ENCODE peak calls at places on chromosome 20, in eight cellular contexts. O, S, V, Z, G, W, P and A are unnamed samples.

GRCh38 chr20:48738399-48739304 is 89.1 kb downstream of the PREX1 start:
- DNase-seq in O (no peak), S (no peak), V (no peak), Z (no peak), G (no peak), W (no peak), P (peak), A (no peak)

GRCh38 chr20:47019106-47019824 is 124.6 kb downstream of the EYA2 start:
- DNase-seq in O (peak), S (no peak), V (peak), Z (peak), G (no peak), W (peak), P (peak), A (no peak)

GRCh38 chr20:40956503-40956902 is 72.1 kb upstream of the TOP1 start:
- DNase-seq in O (no peak), S (no peak), V (no peak), Z (no peak), G (no peak), W (no peak), P (peak), A (no peak)

GRCh38 chr20:6583134-6583738 is 184.2 kb upstream of the BMP2 start:
- DNase-seq in O (peak), S (no peak), V (no peak), Z (peak), G (peak), W (peak), P (peak), A (no peak)

GRCh38 chr20:39660251-39660650 is 698.1 kb downstream of the DHX35 start:
- DNase-seq in O (no peak), S (no peak), V (no peak), Z (no peak), G (peak), W (no peak), P (no peak), A (no peak)

GRCh38 chr20:2299301-2299700 is 3.5 kb downstream of the TGM3 start:
- DNase-seq in O (no peak), S (no peak), V (no peak), Z (no peak), G (no peak), W (peak), P (no peak), A (no peak)

GRCh38 chr20:17648782-17649730 is 33.0 kb downstream of the RRBP1 start:
- DNase-seq in O (no peak), S (peak), V (peak), Z (peak), G (no peak), W (no peak), P (peak), A (no peak)

GRCh38 chr20:16952965-16953364 is 204.8 kb downstream of the OTOR start:
- DNase-seq in O (no peak), S (no peak), V (no peak), Z (no peak), G (no peak), W (no peak), P (no peak), A (no peak)

GRCh38 chr20:23096986-23097520 is 10.9 kb upstream of the CD93 start:
- DNase-seq in O (no peak), S (peak), V (no peak), Z (no peak), G (no peak), W (no peak), P (peak), A (no peak)

GRCh38 chr20:61585764-61586163 is 333.7 kb downstream of the CDH4 start:
- DNase-seq in O (no peak), S (no peak), V (no peak), Z (no peak), G (no peak), W (no peak), P (no peak), A (no peak)

GRCh38 chr20:64223526-64224067 is 32.0 kb upstream of the PCMTD2 start:
- DNase-seq in O (peak), S (no peak), V (no peak), Z (peak), G (no peak), W (no peak), P (no peak), A (no peak)

GRCh38 chr20:61325718-61326117 is 73.7 kb downstream of the CDH4 start:
- DNase-seq in O (no peak), S (no peak), V (no peak), Z (no peak), G (no peak), W (no peak), P (no peak), A (no peak)

DNA sequence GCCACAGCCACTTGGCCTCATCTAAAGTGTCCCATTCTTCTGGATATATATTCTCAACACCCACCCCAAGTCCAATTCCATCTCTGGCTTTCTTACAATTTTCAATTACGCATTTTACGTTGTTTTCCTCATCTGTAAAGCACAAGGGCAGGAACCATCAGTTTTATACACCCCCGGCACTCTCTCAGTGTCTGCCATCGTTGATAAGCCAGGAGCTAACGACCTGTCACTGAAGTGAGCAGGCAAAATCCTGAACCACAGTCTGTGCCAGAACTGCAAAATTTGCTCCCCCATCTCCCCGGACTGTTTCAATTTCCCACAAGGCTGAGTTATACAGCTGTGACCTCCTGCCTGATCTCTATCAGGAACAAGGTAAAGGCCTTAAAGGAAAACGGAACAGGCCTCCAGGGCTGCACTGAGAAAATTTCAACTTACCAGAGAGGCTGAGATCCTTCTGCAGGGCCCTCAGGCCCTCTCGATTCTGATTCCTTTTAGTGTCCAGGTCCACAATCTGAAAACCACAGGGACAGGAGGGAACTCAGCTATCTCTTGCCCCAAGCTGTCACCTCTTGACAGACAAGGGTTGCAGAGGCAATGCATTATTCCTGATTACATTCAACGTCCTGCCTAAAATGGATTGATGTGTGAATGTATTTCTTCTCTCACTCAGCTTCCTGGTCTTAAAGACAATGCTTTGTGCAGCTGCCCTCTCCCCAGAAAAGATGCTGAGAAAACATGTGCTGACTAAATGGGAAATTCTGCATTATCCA is 1.8 kb downstream of the PDRG1 start:
- DNase-seq in O (no peak), S (no peak), V (no peak), Z (no peak), G (no peak), W (no peak), P (no peak), A (no peak)
- H3K4me3 ChIP-seq in O (no peak), S (no peak), V (no peak), Z (peak), G (no peak), W (peak), P (peak), A (peak)

DNA sequence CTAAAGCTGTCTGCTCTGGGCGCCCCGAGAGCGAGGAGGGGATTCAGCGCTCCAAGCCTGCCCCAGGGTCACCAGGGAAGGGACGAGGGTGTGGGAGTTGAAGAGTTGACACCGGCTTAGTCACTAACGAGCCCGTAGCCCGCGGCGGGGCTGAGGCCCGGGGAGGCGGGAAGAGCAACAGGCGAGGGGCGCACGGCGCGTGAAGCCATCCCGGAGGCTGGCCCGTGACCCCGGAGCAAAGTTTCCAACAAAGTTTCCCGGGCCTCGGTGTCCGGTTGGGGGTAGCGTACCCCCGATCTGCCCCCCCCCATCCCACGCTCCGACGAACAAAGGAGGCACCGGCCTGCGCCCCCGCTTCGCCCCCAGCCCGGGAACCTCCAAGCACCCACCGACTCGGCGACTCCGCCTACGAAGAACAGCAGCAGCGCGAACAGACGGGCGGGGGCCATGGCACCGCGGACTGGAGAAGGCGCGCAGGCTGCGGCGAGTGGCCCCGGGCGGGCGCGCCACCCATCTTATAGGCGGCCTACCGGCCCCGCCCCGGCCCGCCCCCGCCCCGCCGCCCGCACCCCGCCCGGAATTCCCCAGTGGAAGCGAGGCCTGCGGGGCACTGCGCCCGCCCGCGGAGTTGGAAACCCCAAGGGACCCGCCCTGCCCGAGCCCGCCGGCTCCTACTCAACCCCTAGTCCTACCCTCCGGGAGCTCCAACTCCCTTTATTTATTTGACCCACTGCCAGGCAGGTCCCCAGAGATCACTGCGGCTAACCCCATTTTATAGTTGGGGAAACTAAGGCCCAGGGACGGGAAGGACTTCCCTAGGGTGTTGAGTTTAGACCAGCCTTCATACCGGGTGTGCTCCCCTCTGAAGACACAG is at the start of gene SDC4:
- DNase-seq in O (peak), S (peak), V (peak), Z (peak), G (no peak), W (peak), P (peak), A (no peak)
- H3K27ac ChIP-seq in O (peak), S (peak), V (peak), Z (no peak), G (peak), W (peak), P (peak), A (peak)

GRCh38 chr20:951384-952169 is 35.4 kb upstream of the ANGPT4 start:
- DNase-seq in O (no peak), S (peak), V (no peak), Z (no peak), G (no peak), W (no peak), P (no peak), A (no peak)

GRCh38 chr20:955656-956055 is 39.5 kb upstream of the ANGPT4 start:
- DNase-seq in O (no peak), S (no peak), V (no peak), Z (no peak), G (no peak), W (no peak), P (no peak), A (no peak)

GRCh38 chr20:955111-955510 is 39.0 kb upstream of the ANGPT4 start:
- DNase-seq in O (no peak), S (no peak), V (no peak), Z (no peak), G (no peak), W (no peak), P (peak), A (no peak)

GRCh38 chr20:952196-952795 is 36.2 kb upstream of the ANGPT4 start:
- DNase-seq in O (no peak), S (peak), V (no peak), Z (no peak), G (no peak), W (no peak), P (no peak), A (no peak)

DNA sequence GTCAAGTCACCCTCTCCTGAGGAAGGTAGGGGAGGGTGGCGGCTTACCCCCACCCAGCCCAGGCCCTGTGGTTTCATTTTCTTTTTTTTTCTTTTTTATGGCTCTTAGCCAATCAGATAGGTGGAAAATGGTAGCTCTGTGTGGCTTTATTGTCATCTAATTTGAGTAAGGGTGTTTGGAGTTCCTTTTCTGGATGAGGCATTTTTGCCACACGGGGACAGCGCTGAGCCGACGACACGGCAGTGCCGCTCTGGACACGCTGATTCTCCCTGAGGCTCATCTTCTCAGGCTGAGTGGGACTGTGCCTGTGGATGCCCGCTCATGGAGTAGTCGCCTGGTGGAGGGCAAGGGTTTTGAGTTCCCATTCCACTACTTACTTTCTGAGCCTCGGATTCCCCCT is 37.6 kb upstream of the ANGPT4 start:
- DNase-seq in O (no peak), S (peak), V (no peak), Z (peak), G (no peak), W (no peak), P (peak), A (no peak)
- TF ChIP-seq CTCF in O (peak), S (no peak), V (no peak), Z (peak), G (peak), W (peak), P (no peak), A (no peak)

GRCh38 chr20:9422335-9422734 is 92.1 kb upstream of the LAMP5 start:
- DNase-seq in O (peak), S (no peak), V (no peak), Z (no peak), G (no peak), W (no peak), P (no peak), A (no peak)

GRCh38 chr20:9427430-9427829 is 87.0 kb upstream of the LAMP5 start:
- DNase-seq in O (no peak), S (no peak), V (no peak), Z (no peak), G (no peak), W (no peak), P (no peak), A (no peak)

GRCh38 chr20:9427977-9428607 is 86.3 kb upstream of the LAMP5 start:
- DNase-seq in O (no peak), S (no peak), V (no peak), Z (no peak), G (no peak), W (no peak), P (no peak), A (no peak)
- H3K4me3 ChIP-seq in O (no peak), S (no peak), V (no peak), Z (no peak), G (no peak), W (no peak), P (no peak), A (no peak)

GRCh38 chr20:21436186-21436585 is 38.9 kb upstream of the NKX2-4 start:
- DNase-seq in O (peak), S (no peak), V (no peak), Z (no peak), G (peak), W (no peak), P (no peak), A (no peak)
- H3K27ac ChIP-seq in O (no peak), S (no peak), V (no peak), Z (no peak), G (peak), W (no peak), P (no peak), A (no peak)

DNA sequence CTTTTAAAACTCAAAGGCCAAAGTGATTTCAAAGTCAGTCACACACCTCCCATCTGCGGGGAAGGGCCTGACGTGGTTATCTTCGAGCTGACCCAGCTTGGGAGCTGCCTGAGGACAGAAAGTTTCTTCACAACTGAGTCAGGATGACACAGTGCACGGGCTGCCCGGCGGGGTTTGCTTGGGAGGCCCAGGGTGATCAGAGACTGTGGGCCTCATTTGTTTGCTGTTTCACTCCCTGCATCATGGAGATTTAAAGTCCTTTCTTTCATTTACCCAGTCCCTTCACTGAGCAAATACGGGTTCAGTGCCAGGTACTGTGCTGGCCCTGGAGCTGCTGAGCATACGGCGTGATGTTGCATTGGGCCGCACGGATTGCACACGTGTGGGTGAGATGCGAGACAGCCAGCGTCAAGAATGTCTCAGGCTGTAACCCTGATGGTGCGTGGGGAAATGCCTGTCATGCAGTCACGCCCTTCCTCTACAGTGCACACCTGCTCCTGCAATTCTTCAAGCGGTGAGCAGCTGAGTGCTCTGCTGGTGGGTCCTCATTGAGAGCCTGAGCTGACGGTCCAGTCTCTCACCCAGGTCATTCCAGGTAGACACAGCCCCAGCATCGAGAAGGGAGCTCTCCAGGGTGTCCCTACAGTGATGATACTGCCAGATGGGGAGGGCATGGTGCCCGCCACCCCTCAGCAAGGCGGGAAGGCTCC is 82.7 kb upstream of the PMEPA1 start:
- DNase-seq in O (no peak), S (peak), V (no peak), Z (no peak), G (peak), W (no peak), P (no peak), A (no peak)
- TF ChIP-seq CTCF in O (no peak), S (no peak), V (no peak), Z (no peak), G (no peak), W (no peak), P (no peak), A (no peak)

GRCh38 chr20:33022733-33023438 is 8.6 kb upstream of the BPIFB6 start:
- DNase-seq in O (no peak), S (no peak), V (no peak), Z (no peak), G (no peak), W (no peak), P (no peak), A (no peak)
- H3K4me3 ChIP-seq in O (no peak), S (no peak), V (no peak), Z (no peak), G (no peak), W (no peak), P (no peak), A (no peak)